ENCODE peak calls at places on chromosomes 11 and 22, in ten cellular contexts. O is T-helper 1 cell; H is stimulated activated CD4-positive, alpha-beta T cell treated with anti-CD3 and anti-CD28 coated beads, Interleukin-1b, Interleukin-23, amount 100 ng/mL, for 1 hour; F is heart right ventricle; Q is NCI-H1417; Y is GM12865; I is natural killer cell treated with Interleukin-12 subunit alpha and Interleukin-12 subunit beta and Interleukin-15 and Interleukin-18, amount 100 ng/mL, for 72 hours; S is hypothalamus; P is ACHN; U is effector CD4-positive, alpha-beta T cell. K is an unnamed sample.

GRCh38 chr11:19027829-19028595 is 32.5 kb downstream of the MRGPRX2 start:
- DNase-seq in O (no peak), H (no peak), F (no peak), Q (no peak), Y (no peak), I (no peak), S (no peak), P (peak), U (no peak), K (peak)

GRCh38 chr11:75853971-75854370 is 39.0 kb downstream of the UVRAG start:
- DNase-seq in O (no peak), H (no peak), F (no peak), Q (no peak), Y (no peak), I (no peak), S (no peak), P (no peak), U (no peak), K (no peak)

GRCh38 chr11:78203184-78203583 is 14.5 kb downstream of the USP35 start:
- DNase-seq in O (peak), H (no peak), F (no peak), Q (no peak), Y (no peak), I (peak), S (no peak), P (no peak), U (peak), K (no peak)

GRCh38 chr11:75313457-75314272 is 37.8 kb downstream of the ARRB1 start:
- DNase-seq in O (no peak), H (no peak), F (peak), Q (no peak), Y (no peak), I (no peak), S (peak), P (no peak), U (no peak), K (no peak)

GRCh38 chr11:24903555-24903954 is 406.7 kb downstream of the LUZP2 start:
- DNase-seq in O (no peak), H (no peak), F (no peak), Q (no peak), Y (no peak), I (no peak), S (no peak), P (no peak), U (no peak), K (no peak)

GRCh38 chr22:35642305-35642741 is 5.9 kb upstream of the APOL6 start:
- DNase-seq in O (no peak), H (no peak), F (no peak), Q (no peak), Y (no peak), I (no peak), S (no peak), P (no peak), U (no peak), K (no peak)

GRCh38 chr11:30358569-30358968 is 35.7 kb downstream of the ARL14EP start:
- DNase-seq in O (no peak), H (no peak), F (no peak), Q (no peak), Y (no peak), I (no peak), S (peak), P (no peak), U (no peak), K (no peak)

GRCh38 chr11:130103296-130103814 is 33.7 kb downstream of the APLP2 start:
- DNase-seq in O (no peak), H (no peak), F (no peak), Q (no peak), Y (no peak), I (no peak), S (no peak), P (peak), U (no peak), K (no peak)

GRCh38 chr22:46843691-46844297 is 81.3 kb downstream of the TBC1D22A start:
- DNase-seq in O (no peak), H (no peak), F (no peak), Q (no peak), Y (no peak), I (no peak), S (no peak), P (no peak), U (no peak), K (no peak)

GRCh38 chr22:24465566-24465965 is 29.6 kb upstream of the UPB1 start:
- DNase-seq in O (no peak), H (no peak), F (no peak), Q (no peak), Y (no peak), I (no peak), S (no peak), P (peak), U (no peak), K (no peak)

GRCh38 chr11:122681070-122681469 is 25.5 kb downstream of the UBASH3B start:
- DNase-seq in O (no peak), H (no peak), F (no peak), Q (no peak), Y (no peak), I (no peak), S (no peak), P (no peak), U (no peak), K (no peak)

GRCh38 chr22:37701121-37701786 is 4.4 kb downstream of the TRIOBP start:
- DNase-seq in O (no peak), H (no peak), F (no peak), Q (no peak), Y (no peak), I (peak), S (no peak), P (no peak), U (no peak), K (no peak)

GRCh38 chr11:76317296-76317695 is 63.6 kb downstream of the THAP12 start:
- DNase-seq in O (no peak), H (no peak), F (no peak), Q (no peak), Y (no peak), I (no peak), S (no peak), P (no peak), U (no peak), K (no peak)

GRCh38 chr11:81975261-81975900 is 758.3 kb downstream of the FAM181B start:
- DNase-seq in O (no peak), H (no peak), F (no peak), Q (no peak), Y (no peak), I (no peak), S (no peak), P (no peak), U (no peak), K (no peak)

GRCh38 chr11:1943576-1943975 is 3.6 kb upstream of the MRPL23 start:
- DNase-seq in O (no peak), H (no peak), F (peak), Q (no peak), Y (no peak), I (no peak), S (no peak), P (no peak), U (no peak), K (no peak)

GRCh38 chr11:2728663-2729332 is 29.0 kb upstream of the KCNQ1OT1 start:
- DNase-seq in O (no peak), H (no peak), F (no peak), Q (no peak), Y (no peak), I (no peak), S (peak), P (no peak), U (no peak), K (no peak)

GRCh38 chr11:94922675-94923347 is 50.5 kb downstream of the CWC15 start:
- DNase-seq in O (no peak), H (no peak), F (no peak), Q (no peak), Y (no peak), I (no peak), S (no peak), P (no peak), U (no peak), K (no peak)

GRCh38 chr11:132866783-132867545 is 665.3 kb downstream of the OPCML start:
- DNase-seq in O (no peak), H (no peak), F (no peak), Q (no peak), Y (no peak), I (no peak), S (no peak), P (no peak), U (no peak), K (no peak)

GRCh38 chr11:45809456-45810395 is 4.8 kb downstream of the SLC35C1 start:
- DNase-seq in O (peak), H (no peak), F (no peak), Q (no peak), Y (no peak), I (no peak), S (no peak), P (no peak), U (no peak), K (no peak)

GRCh38 chr11:115391598-115391997 is 112.6 kb downstream of the CADM1 start:
- DNase-seq in O (no peak), H (no peak), F (no peak), Q (peak), Y (no peak), I (no peak), S (no peak), P (no peak), U (no peak), K (no peak)

K was measured in epithelial cell of proximal tubule.